ENCODE peak calls at places on chromosome 19, in six cellular contexts. Z is IMR-90, E is H1, H is H9, U is mesenchymal stem cell, T is neuronal stem cell. K is an unnamed sample.

GRCh38 chr19:33402421-33403220 is 29.1 kb downstream of the CEBPG start:
- DNase-seq in Z (no peak), E (no peak), H (no peak), U (no peak), T (no peak), K (no peak)

GRCh38 chr19:38734176-38734425 is 10.2 kb downstream of the CAPN12 start:
- DNase-seq in Z (no peak), E (no peak), H (no peak), U (no peak), T (no peak), K (no peak)

GRCh38 chr19:49443366-49444099 is 2.2 kb upstream of the SLC17A7 start:
- DNase-seq in Z (peak), E (peak), H (peak), U (peak), T (peak), K (peak)

GRCh38 chr19:19750131-19750841 is 17.4 kb upstream of the ZNF14 start:
- DNase-seq in Z (no peak), E (no peak), H (no peak), U (no peak), T (no peak), K (no peak)

GRCh38 chr19:47832723-47833122 is 11.0 kb downstream of the CRX start:
- DNase-seq in Z (no peak), E (no peak), H (no peak), U (no peak), T (no peak), K (no peak)

GRCh38 chr19:9848060-9848459 is 12.9 kb downstream of the PIN1 start:
- DNase-seq in Z (no peak), E (peak), H (peak), U (no peak), T (no peak), K (no peak)

GRCh38 chr19:18894254-18895037 is 1.5 kb downstream of the CERS1 start:
- DNase-seq in Z (peak), E (peak), H (peak), U (no peak), T (peak), K (no peak)

GRCh38 chr19:15340086-15340485 is 7.7 kb upstream of the BRD4 start:
- DNase-seq in Z (no peak), E (no peak), H (no peak), U (no peak), T (no peak), K (peak)

GRCh38 chr19:47756953-47757608 is 11.7 kb downstream of the NOP53 start:
- DNase-seq in Z (no peak), E (no peak), H (no peak), U (no peak), T (no peak), K (no peak)

GRCh38 chr19:16736709-16737108 is 17.1 kb downstream of the NWD1 start:
- DNase-seq in Z (no peak), E (no peak), H (no peak), U (no peak), T (no peak), K (peak)

GRCh38 chr19:18658366-18658855 is 21.6 kb downstream of the KLHL26 start:
- DNase-seq in Z (no peak), E (no peak), H (no peak), U (no peak), T (no peak), K (no peak)

GRCh38 chr19:10102787-10103236 is 334 bp upstream of the ANGPTL6 start:
- DNase-seq in Z (no peak), E (no peak), H (no peak), U (no peak), T (no peak), K (no peak)

GRCh38 chr19:29671393-29672076 is 6.3 kb downstream of the PLEKHF1 start:
- DNase-seq in Z (no peak), E (no peak), H (no peak), U (peak), T (no peak), K (peak)

GRCh38 chr19:8111376-8111775 is 38.0 kb downstream of the FBN3 start:
- DNase-seq in Z (no peak), E (no peak), H (no peak), U (no peak), T (no peak), K (no peak)

GRCh38 chr19:13079542-13079986 is 23.1 kb downstream of the LYL1 start:
- DNase-seq in Z (peak), E (no peak), H (no peak), U (no peak), T (no peak), K (no peak)

GRCh38 chr19:43731346-43731745 is 15.5 kb downstream of the IRGC start:
- DNase-seq in Z (no peak), E (no peak), H (no peak), U (no peak), T (no peak), K (no peak)

GRCh38 chr19:38557205-38557799 is 60.5 kb downstream of the MAP4K1 start:
- DNase-seq in Z (no peak), E (no peak), H (no peak), U (no peak), T (no peak), K (no peak)

GRCh38 chr19:5622465-5623396 is at the start of the genes SAFB and SAFB2:
- DNase-seq in Z (peak), E (peak), H (peak), U (peak), T (peak), K (peak)
- H2AFZ ChIP-seq in Z (peak), E (no peak), H (no peak), U (peak), T (peak), K (peak)

GRCh38 chr19:11657307-11657706 is 60.0 kb downstream of the ZNF627 start:
- DNase-seq in Z (no peak), E (no peak), H (no peak), U (no peak), T (no peak), K (no peak)

GRCh38 chr19:11663162-11663561 is 65.9 kb downstream of the ZNF627 start:
- DNase-seq in Z (no peak), E (no peak), H (no peak), U (no peak), T (no peak), K (no peak)

GRCh38 chr19:11658954-11659353 is 61.7 kb downstream of the ZNF627 start:
- DNase-seq in Z (no peak), E (no peak), H (no peak), U (no peak), T (no peak), K (no peak)

GRCh38 chr19:11659612-11660011 is 62.3 kb downstream of the ZNF627 start:
- DNase-seq in Z (peak), E (no peak), H (no peak), U (no peak), T (no peak), K (peak)

GRCh38 chr19:11662278-11662677 is 65.0 kb downstream of the ZNF627 start:
- DNase-seq in Z (no peak), E (no peak), H (no peak), U (no peak), T (no peak), K (no peak)
- H3K27ac ChIP-seq in Z (no peak), E (no peak), H (no peak), U (no peak), T (no peak), K (no peak)

GRCh38 chr19:2719232-2719735 is 1.9 kb downstream of the DIRAS1 start:
- DNase-seq in Z (no peak), E (no peak), H (no peak), U (no peak), T (no peak), K (no peak)
- H4K91ac ChIP-seq in Z (no peak), E (no peak), H (no peak), U (no peak), T (no peak), K (no peak)

GRCh38 chr19:46494115-46494935 is 1.3 kb downstream of the PNMA8B start:
- DNase-seq in Z (no peak), E (no peak), H (no peak), U (no peak), T (no peak), K (no peak)

GRCh38 chr19:46497773-46498172 is 2.1 kb upstream of the PNMA8B start:
- DNase-seq in Z (peak), E (no peak), H (no peak), U (peak), T (no peak), K (no peak)

GRCh38 chr19:46493236-46494114 is 2.2 kb downstream of the PNMA8B start:
- DNase-seq in Z (no peak), E (peak), H (peak), U (no peak), T (no peak), K (no peak)

GRCh38 chr19:46494936-46495788 is 505 bp downstream of the PNMA8B start:
- DNase-seq in Z (no peak), E (peak), H (peak), U (no peak), T (no peak), K (no peak)

GRCh38 chr19:46495789-46496099 is at the start of gene PNMA8B:
- DNase-seq in Z (peak), E (peak), H (peak), U (peak), T (peak), K (no peak)
- H2AFZ ChIP-seq in Z (peak), E (peak), H (no peak), U (peak), T (peak), K (peak)

GRCh38 chr19:313169-313987 is 22.2 kb upstream of the PLPP2 start:
- DNase-seq in Z (no peak), E (no peak), H (no peak), U (no peak), T (no peak), K (no peak)

GRCh38 chr19:311813-312261 is 20.6 kb upstream of the PLPP2 start:
- DNase-seq in Z (no peak), E (no peak), H (no peak), U (no peak), T (no peak), K (no peak)

GRCh38 chr19:310781-311496 is 19.7 kb upstream of the PLPP2 start:
- DNase-seq in Z (no peak), E (no peak), H (no peak), U (no peak), T (no peak), K (no peak)

GRCh38 chr19:315811-316210 is 24.6 kb upstream of the PLPP2 start:
- DNase-seq in Z (no peak), E (no peak), H (no peak), U (no peak), T (no peak), K (no peak)

DNA sequence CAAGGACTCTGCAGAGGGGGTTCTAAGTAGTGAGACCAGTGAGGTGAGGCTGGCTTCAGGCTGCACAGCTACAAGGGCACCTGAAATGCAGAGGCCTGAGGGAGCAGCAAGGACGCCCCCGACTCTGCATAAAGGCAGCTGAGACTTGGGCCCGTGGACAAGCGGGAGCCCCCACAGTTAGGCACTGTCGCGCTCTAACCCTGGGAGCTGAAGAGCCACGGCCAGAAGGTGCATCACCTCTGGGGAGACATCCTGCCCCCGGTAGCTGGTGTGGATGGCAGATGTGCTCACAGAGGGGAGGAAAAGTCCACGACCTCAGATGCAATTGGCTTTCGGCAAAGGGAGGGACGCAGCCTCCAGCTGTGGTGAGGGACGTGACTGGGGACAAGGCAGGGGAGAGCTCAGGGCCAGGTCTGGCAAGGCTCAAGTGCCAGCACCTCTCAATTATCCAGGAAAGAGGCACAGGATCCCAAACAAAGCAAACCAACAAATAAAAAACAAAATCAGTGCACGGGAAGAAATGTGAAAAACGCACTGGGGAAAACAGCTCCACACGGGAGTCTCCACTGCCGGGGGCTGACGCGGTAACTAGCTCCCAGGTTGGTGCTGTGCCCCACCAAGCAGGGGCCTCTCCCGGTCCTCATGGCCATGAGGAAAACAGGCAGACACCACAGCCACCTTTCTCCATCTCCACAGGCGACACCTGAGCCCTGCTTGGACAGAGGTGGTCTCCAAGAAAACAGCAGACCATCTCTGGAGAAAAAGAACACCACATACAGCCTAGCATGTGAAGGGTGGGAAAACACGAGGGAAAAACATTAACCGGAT is 23.0 kb upstream of the PLPP2 start:
- DNase-seq in Z (no peak), E (no peak), H (no peak), U (no peak), T (no peak), K (no peak)
- H3K27ac ChIP-seq in Z (no peak), E (no peak), H (no peak), U (no peak), T (no peak), K (no peak)

DNA sequence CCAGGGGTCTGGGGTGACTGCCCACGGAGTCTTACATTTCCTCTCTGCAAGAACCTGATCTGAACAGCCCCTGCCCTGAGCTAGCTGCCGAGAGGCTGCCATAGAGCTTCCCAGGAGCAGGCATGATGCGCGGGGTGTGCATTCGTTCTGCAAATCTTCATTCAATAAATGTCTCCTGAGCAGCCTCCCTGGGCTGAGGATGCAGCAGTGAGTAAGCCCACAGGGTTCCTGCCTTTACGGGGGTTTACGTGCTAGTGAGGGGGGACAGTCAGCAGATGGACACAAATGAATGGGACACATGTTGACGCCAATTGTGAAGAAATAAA is 1.6 kb upstream of the SHISA7 start:
- DNase-seq in Z (no peak), E (no peak), H (no peak), U (no peak), T (no peak), K (no peak)
- H4K91ac ChIP-seq in Z (no peak), E (no peak), H (no peak), U (no peak), T (no peak), K (no peak)

GRCh38 chr19:40285353-40286234 is 449 bp upstream of the AKT2 start:
- DNase-seq in Z (peak), E (peak), H (peak), U (peak), T (peak), K (peak)
- H2AFZ ChIP-seq in Z (peak), E (peak), H (peak), U (no peak), T (peak), K (peak)

DNA sequence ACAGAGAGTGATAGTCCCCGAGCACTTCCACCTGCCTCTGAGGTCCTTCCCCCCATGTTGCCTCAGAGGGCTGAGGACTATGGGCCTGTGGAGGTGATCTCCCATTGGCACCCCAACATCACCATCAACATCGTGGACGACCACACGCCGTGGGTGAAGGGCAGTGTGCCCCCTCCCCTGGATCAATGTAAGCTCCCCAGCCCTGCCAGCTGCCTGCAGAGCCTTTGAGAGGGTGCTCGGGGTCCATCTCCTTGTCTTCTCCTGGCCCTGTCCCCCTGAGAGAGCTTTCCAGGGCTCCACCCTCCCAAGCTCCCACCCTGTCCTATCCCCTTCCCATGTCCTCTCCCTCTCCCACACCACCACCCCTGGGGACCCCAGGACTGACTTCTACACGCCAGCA is 14.9 kb upstream of the RELB start:
- DNase-seq in Z (no peak), E (no peak), H (no peak), U (no peak), T (no peak), K (no peak)
- H3K27ac ChIP-seq in Z (no peak), E (no peak), H (no peak), U (no peak), T (no peak), K (no peak)

GRCh38 chr19:35073941-35074340 is 32.4 kb downstream of the HPN start:
- DNase-seq in Z (no peak), E (no peak), H (no peak), U (no peak), T (no peak), K (no peak)
- H4K91ac ChIP-seq in Z (no peak), E (no peak), H (no peak), U (peak), T (no peak), K (no peak)

GRCh38 chr19:51065221-51065960 is 499 bp upstream of the KLK13 start:
- DNase-seq in Z (no peak), E (peak), H (peak), U (no peak), T (no peak), K (no peak)
- H2AFZ ChIP-seq in Z (peak), E (peak), H (no peak), U (no peak), T (peak), K (peak)

K was measured in trophoblast cell.